ENCODE peak calls at places on chromosomes 4 and X, in ten cellular contexts. Y is psoas muscle, G is WTC11, I is esophagus squamous epithelium, A is posterior cingulate gyrus, P is activated B cell treated with CpG ODN at 0.5 μM for 24 hours, J is thoracic aorta, H is retina, V is amygdala, N is A549. K is an unnamed sample.

GRCh38 chr4:142881331-142881730 is 35.2 kb upstream of the INPP4B start:
- DNase-seq in V (no peak), A (no peak), P (no peak), I (no peak), J (no peak), G (no peak), H (no peak), N (no peak), Y (no peak), K (no peak)

GRCh38 chr4:40990899-40991265 is 223.5 kb downstream of the APBB2 start:
- DNase-seq in P (no peak), N (no peak), J (no peak), H (no peak), G (no peak), A (no peak), I (no peak), Y (no peak), V (no peak), K (no peak)

GRCh38 chrX:71102292-71102691 is 4.2 kb downstream of the CXorf65 start:
- DNase-seq in A (no peak), Y (no peak), I (no peak), P (no peak), H (no peak), J (no peak), N (no peak), G (no peak), V (no peak), K (no peak)

GRCh38 chr4:2412534-2412884 is 5.9 kb downstream of the ZFYVE28 start:
- DNase-seq in Y (no peak), I (no peak), A (no peak), N (no peak), V (no peak), H (no peak), J (no peak), G (no peak), P (no peak), K (no peak)

GRCh38 chr4:152635876-152636275 is 43.9 kb downstream of the TMEM154 start:
- DNase-seq in A (no peak), I (no peak), P (no peak), J (no peak), H (no peak), Y (no peak), G (no peak), V (no peak), N (no peak), K (no peak)

GRCh38 chrX:8366491-8366890 is 98.1 kb upstream of the VCX3B start:
- DNase-seq in P (no peak), N (no peak), H (no peak), I (no peak), Y (no peak), J (no peak), G (no peak), A (no peak), V (no peak), K (no peak)

GRCh38 chr4:142696334-142697122 is 149.6 kb downstream of the INPP4B start:
- DNase-seq in A (no peak), P (no peak), J (no peak), I (no peak), Y (no peak), H (no peak), V (no peak), G (no peak), N (no peak), K (no peak)

GRCh38 chr4:39664828-39665731 is 26.4 kb upstream of the SMIM14 start:
- DNase-seq in J (no peak), P (no peak), G (no peak), Y (no peak), N (no peak), A (no peak), V (no peak), I (no peak), H (no peak), K (no peak)

GRCh38 chr4:79141530-79141929 is 184.3 kb downstream of the NAA11 start:
- DNase-seq in J (no peak), A (no peak), Y (no peak), P (no peak), V (no peak), H (no peak), N (no peak), I (no peak), G (peak), K (no peak)

GRCh38 chr4:85496933-85497332 is 22.0 kb downstream of the ARHGAP24 start:
- DNase-seq in Y (no peak), J (no peak), A (no peak), P (no peak), N (no peak), V (no peak), I (no peak), G (no peak), H (no peak), K (no peak)

GRCh38 chr4:52594961-52595360 is 64.1 kb downstream of the USP46 start:
- DNase-seq in P (no peak), I (no peak), J (no peak), N (no peak), V (no peak), G (no peak), H (no peak), Y (no peak), A (no peak), K (no peak)

GRCh38 chr4:162682651-162683050 is 484.0 kb downstream of the NAF1 start:
- DNase-seq in P (no peak), H (no peak), N (no peak), I (no peak), Y (no peak), V (no peak), G (no peak), J (no peak), A (no peak), K (no peak)

GRCh38 chr4:7788687-7789425 is 150.8 kb downstream of the AFAP1 start:
- DNase-seq in Y (peak), V (no peak), G (no peak), H (peak), A (peak), N (no peak), J (no peak), I (no peak), P (no peak), K (no peak)

GRCh38 chr4:145840162-145840768 is 98.4 kb downstream of the ZNF827 start:
- DNase-seq in P (no peak), G (no peak), I (no peak), H (no peak), A (no peak), Y (no peak), J (no peak), V (no peak), N (peak), K (peak)

GRCh38 chr4:122914292-122914904 is 8.0 kb downstream of the NUDT6 start:
- DNase-seq in I (no peak), V (no peak), N (no peak), A (no peak), J (no peak), P (no peak), G (no peak), Y (no peak), H (peak), K (no peak)

GRCh38 chr4:44165938-44166337 is 282.7 kb downstream of the KCTD8 start:
- DNase-seq in G (no peak), P (no peak), H (no peak), N (no peak), V (no peak), Y (no peak), I (no peak), A (no peak), J (no peak), K (no peak)

GRCh38 chr4:158588777-158589176 is 67.1 kb downstream of the RXFP1 start:
- DNase-seq in Y (no peak), G (no peak), I (no peak), V (no peak), J (no peak), N (no peak), P (no peak), H (no peak), A (no peak), K (no peak)

GRCh38 chrX:147174596-147174995 is 360.1 kb upstream of the CXorf51A start:
- DNase-seq in V (no peak), J (no peak), G (no peak), A (no peak), N (no peak), H (no peak), Y (no peak), I (no peak), P (no peak), K (no peak)

GRCh38 chr4:74267998-74268606 is 40.2 kb upstream of the EPGN start:
- DNase-seq in V (no peak), H (no peak), I (no peak), J (no peak), P (no peak), G (no peak), N (no peak), Y (no peak), A (no peak), K (no peak)

GRCh38 chrX:68498508-68499379 is at the start of gene YIPF6:
- DNase-seq in Y (peak), G (peak), N (peak), P (peak), I (no peak), H (peak), V (peak), J (peak), A (peak), K (peak)

GRCh38 chrX:13219990-13220764 is 99.7 kb downstream of the ATXN3L start:
- DNase-seq in J (no peak), A (no peak), H (no peak), P (no peak), G (no peak), N (no peak), I (no peak), V (no peak), Y (no peak), K (no peak)

GRCh38 chr4:100162027-100162685 is 28.1 kb downstream of the DDIT4L start:
- DNase-seq in I (no peak), P (no peak), A (no peak), H (no peak), N (no peak), G (no peak), V (no peak), J (no peak), Y (no peak), K (no peak)

GRCh38 chr4:1460967-1461868 is 55.0 kb upstream of the NKX1-1 start:
- DNase-seq in H (no peak), J (no peak), P (no peak), Y (no peak), A (peak), N (no peak), V (no peak), I (no peak), G (no peak), K (no peak)

GRCh38 chr4:111943796-111944203 is 201.5 kb upstream of the FAM241A start:
- DNase-seq in Y (no peak), A (peak), G (peak), J (no peak), I (peak), N (peak), H (peak), V (no peak), P (no peak), K (no peak)

GRCh38 chrX:83759872-83760271 is 101.1 kb upstream of the CYLC1 start:
- DNase-seq in G (no peak), V (no peak), P (no peak), J (no peak), N (no peak), H (no peak), I (no peak), Y (no peak), A (no peak), K (no peak)

GRCh38 chr4:7699040-7699439 is 240.6 kb downstream of the AFAP1 start:
- DNase-seq in I (no peak), Y (no peak), P (no peak), A (no peak), V (no peak), G (no peak), N (no peak), J (no peak), H (no peak), K (no peak)

GRCh38 chrX:45775462-45775861 is 574.8 kb upstream of the DIPK2B start:
- DNase-seq in P (no peak), J (no peak), V (no peak), Y (no peak), H (no peak), G (no peak), N (no peak), A (no peak), I (no peak), K (no peak)

GRCh38 chrX:74251006-74251930 is 52.7 kb upstream of the ZCCHC13 start:
- DNase-seq in N (peak), V (no peak), J (no peak), G (no peak), H (no peak), I (no peak), P (no peak), Y (no peak), A (no peak), K (no peak)

GRCh38 chr4:37825943-37826281 is 574 bp upstream of the PGM2 start:
- DNase-seq in I (no peak), H (no peak), A (no peak), J (no peak), N (no peak), Y (no peak), V (no peak), P (no peak), G (no peak), K (peak)

GRCh38 chrX:113743069-113743468 is 840.8 kb upstream of the HTR2C start:
- DNase-seq in P (no peak), J (no peak), V (no peak), N (no peak), Y (no peak), A (no peak), I (no peak), H (no peak), G (no peak), K (no peak)

GRCh38 chrX:133989993-133990392 is 4.6 kb upstream of the GPC3 start:
- DNase-seq in G (no peak), Y (no peak), J (no peak), P (no peak), H (no peak), I (no peak), N (no peak), V (no peak), A (no peak), K (no peak)

GRCh38 chr4:106065018-106065417 is 169.7 kb downstream of the NPNT start:
- DNase-seq in P (no peak), V (no peak), Y (no peak), N (no peak), I (no peak), J (no peak), G (no peak), A (no peak), H (no peak), K (no peak)

GRCh38 chr4:21887481-21887880 is 61.1 kb downstream of the KCNIP4 start:
- DNase-seq in J (no peak), I (no peak), H (no peak), N (no peak), A (no peak), Y (no peak), P (no peak), V (no peak), G (no peak), K (no peak)

GRCh38 chrX:130746709-130747347 is 156.2 kb downstream of the ENOX2 start:
- DNase-seq in A (no peak), J (no peak), V (no peak), P (no peak), H (no peak), N (no peak), G (no peak), I (no peak), Y (no peak), K (no peak)

GRCh38 chr4:90127706-90128345 is 632 bp downstream of the CCSER1 start:
- DNase-seq in J (no peak), G (peak), V (no peak), H (no peak), A (peak), N (no peak), I (no peak), P (no peak), Y (peak), K (no peak)